ENCODE peak calls at places on chromosome 19, in four cellular contexts. G, V, O and L are unnamed samples.

GRCh38 chr19:42075364-42075615 is 676 bp upstream of the ZNF574 start:
- DNase-seq in O (no peak), V (no peak), G (no peak), L (no peak)

GRCh38 chr19:41144403-41144802 is 30.2 kb downstream of the CYP2F1 start:
- DNase-seq in O (peak; percentile 58), V (peak; percentile 88), G (peak; percentile 74), L (peak; percentile 66)

GRCh38 chr19:18287836-18288772 is 6.7 kb upstream of the JUND start:
- DNase-seq in G (peak; percentile 46), O (no peak), V (no peak), L (no peak)

GRCh38 chr19:14450168-14450874 is 17.2 kb downstream of the PKN1 start:
- DNase-seq in O (peak; percentile 41), G (peak; percentile 75), V (peak; percentile 55), L (no peak)

GRCh38 chr19:45179063-45179847 is 671 bp downstream of the BLOC1S3 start:
- DNase-seq in V (peak; percentile 25), O (no peak), G (peak; percentile 81), L (peak; percentile 20)

GRCh38 chr19:7605490-7606222 is 10.0 kb downstream of the CAMSAP3 start:
- DNase-seq in G (peak; percentile 26), V (no peak), O (peak; percentile 38), L (no peak)

GRCh38 chr19:49861541-49862410 is 5.6 kb downstream of the PNKP start:
- DNase-seq in O (no peak), V (no peak), G (peak; percentile 69), L (no peak)

GRCh38 chr19:55675661-55676354 is 782 bp downstream of the EPN1 start:
- DNase-seq in V (no peak), G (peak; percentile 14), O (no peak), L (no peak)

GRCh38 chr19:1122972-1123363 is 19.2 kb downstream of the GPX4 start:
- DNase-seq in V (no peak), O (no peak), G (peak; percentile 87), L (peak; percentile 33)